ENCODE peak calls at places on chromosome 5, in nine cellular contexts. One of them, this sample, is unnamed.

GRCh38 chr5:15014809-15015208 is 143.2 kb upstream of the ANKH start:
- DNase-seq in heart right ventricle: no peak
- DNase-seq in keratinocyte: no peak
- DNase-seq in cardiac muscle cell: no peak
- DNase-seq in hepatocyte: peak; percentile 62
- DNase-seq in lower lobe of right lung: no peak
- DNase-seq in NT2/D1: no peak
- DNase-seq in tibial artery: no peak
- DNase-seq in skeletal muscle cell: no peak
- DNase-seq in this sample: no peak

GRCh38 chr5:137393196-137393993 is 105.7 kb downstream of the SPOCK1 start:
- DNase-seq in heart right ventricle: no peak
- DNase-seq in keratinocyte: peak; percentile 21
- DNase-seq in cardiac muscle cell: no peak
- DNase-seq in hepatocyte: no peak
- DNase-seq in lower lobe of right lung: no peak
- DNase-seq in NT2/D1: no peak
- DNase-seq in tibial artery: no peak
- DNase-seq in skeletal muscle cell: no peak
- DNase-seq in this sample: no peak

GRCh38 chr5:161051920-161052500 is 200.0 kb upstream of the ATP10B start:
- DNase-seq in heart right ventricle: no peak
- DNase-seq in keratinocyte: no peak
- DNase-seq in cardiac muscle cell: no peak
- DNase-seq in hepatocyte: no peak
- DNase-seq in lower lobe of right lung: no peak
- DNase-seq in NT2/D1: no peak
- DNase-seq in tibial artery: no peak
- DNase-seq in skeletal muscle cell: no peak
- DNase-seq in this sample: no peak

GRCh38 chr5:179393078-179393477 is 47.8 kb upstream of the ADAMTS2 start:
- DNase-seq in heart right ventricle: no peak
- DNase-seq in keratinocyte: no peak
- DNase-seq in cardiac muscle cell: no peak
- DNase-seq in hepatocyte: no peak
- DNase-seq in lower lobe of right lung: no peak
- DNase-seq in NT2/D1: no peak
- DNase-seq in tibial artery: no peak
- DNase-seq in skeletal muscle cell: peak; percentile 20
- DNase-seq in this sample: no peak

GRCh38 chr5:15938961-15939360 is 240.6 kb downstream of the MARCHF11 start:
- DNase-seq in heart right ventricle: no peak
- DNase-seq in keratinocyte: no peak
- DNase-seq in cardiac muscle cell: no peak
- DNase-seq in hepatocyte: no peak
- DNase-seq in lower lobe of right lung: no peak
- DNase-seq in NT2/D1: no peak
- DNase-seq in tibial artery: no peak
- DNase-seq in skeletal muscle cell: peak; percentile 58
- DNase-seq in this sample: no peak

GRCh38 chr5:7756453-7756852 is 94.5 kb downstream of the CFAP90 start:
- DNase-seq in heart right ventricle: no peak
- DNase-seq in keratinocyte: no peak
- DNase-seq in cardiac muscle cell: no peak
- DNase-seq in hepatocyte: no peak
- DNase-seq in lower lobe of right lung: no peak
- DNase-seq in NT2/D1: no peak
- DNase-seq in tibial artery: peak; percentile 69
- DNase-seq in skeletal muscle cell: no peak
- DNase-seq in this sample: no peak

GRCh38 chr5:116145416-116145815 is 60.6 kb downstream of the COMMD10 start:
- DNase-seq in heart right ventricle: no peak
- DNase-seq in keratinocyte: no peak
- DNase-seq in cardiac muscle cell: no peak
- DNase-seq in hepatocyte: no peak
- DNase-seq in lower lobe of right lung: no peak
- DNase-seq in NT2/D1: no peak
- DNase-seq in tibial artery: no peak
- DNase-seq in skeletal muscle cell: no peak
- DNase-seq in this sample: no peak

GRCh38 chr5:176501333-176501732 is 35.9 kb downstream of the RNF44 start:
- DNase-seq in heart right ventricle: no peak
- DNase-seq in keratinocyte: no peak
- DNase-seq in cardiac muscle cell: no peak
- DNase-seq in hepatocyte: peak; percentile 18
- DNase-seq in lower lobe of right lung: no peak
- DNase-seq in NT2/D1: no peak
- DNase-seq in tibial artery: no peak
- DNase-seq in skeletal muscle cell: peak; percentile 73
- DNase-seq in this sample: no peak

GRCh38 chr5:165894916-165895315 is 2389.5 kb downstream of the MAT2B start:
- DNase-seq in heart right ventricle: no peak
- DNase-seq in keratinocyte: no peak
- DNase-seq in cardiac muscle cell: no peak
- DNase-seq in hepatocyte: peak; percentile 13
- DNase-seq in lower lobe of right lung: no peak
- DNase-seq in NT2/D1: no peak
- DNase-seq in tibial artery: no peak
- DNase-seq in skeletal muscle cell: no peak
- DNase-seq in this sample: no peak

GRCh38 chr5:120476063-120476462 is 12.0 kb downstream of the PRR16 start:
- DNase-seq in heart right ventricle: no peak
- DNase-seq in keratinocyte: no peak
- DNase-seq in cardiac muscle cell: no peak
- DNase-seq in hepatocyte: no peak
- DNase-seq in lower lobe of right lung: no peak
- DNase-seq in NT2/D1: no peak
- DNase-seq in tibial artery: no peak
- DNase-seq in skeletal muscle cell: no peak
- DNase-seq in this sample: no peak

GRCh38 chr5:132057498-132058255 is 2.8 kb upstream of the IL3 start:
- DNase-seq in heart right ventricle: no peak
- DNase-seq in keratinocyte: no peak
- DNase-seq in cardiac muscle cell: no peak
- DNase-seq in hepatocyte: no peak
- DNase-seq in lower lobe of right lung: peak; percentile 24
- DNase-seq in NT2/D1: no peak
- DNase-seq in tibial artery: no peak
- DNase-seq in skeletal muscle cell: no peak
- DNase-seq in this sample: peak; percentile 38

DNA sequence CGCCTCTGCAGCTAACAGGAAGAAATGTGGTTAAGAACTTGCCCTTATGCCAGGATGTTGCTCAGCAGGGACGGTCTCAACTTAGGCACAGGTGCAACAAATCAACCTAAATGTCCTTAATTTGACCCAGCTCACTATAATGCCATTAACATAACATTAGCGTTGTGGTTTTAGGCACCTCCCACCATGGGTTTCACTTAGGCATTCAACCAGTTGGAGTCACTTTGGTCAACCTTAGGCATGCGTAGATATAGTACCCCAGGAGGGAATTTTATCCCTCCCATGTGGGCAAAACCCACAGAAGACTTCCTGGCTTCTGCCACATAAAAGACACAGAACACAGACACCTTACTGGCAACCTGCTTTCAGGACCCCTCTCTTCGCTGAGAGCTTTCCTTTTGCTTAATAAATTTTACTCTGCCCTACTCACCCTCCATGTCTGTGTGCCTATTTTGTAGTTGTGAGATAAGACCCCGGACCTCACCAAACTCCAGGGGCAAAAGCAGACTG is 8.7 kb upstream of the ERAP1 start:
- DNase-seq in heart right ventricle: no peak
- DNase-seq in keratinocyte: no peak
- DNase-seq in cardiac muscle cell: no peak
- DNase-seq in hepatocyte: no peak
- DNase-seq in lower lobe of right lung: no peak
- DNase-seq in NT2/D1: no peak
- DNase-seq in tibial artery: no peak
- DNase-seq in skeletal muscle cell: no peak
- DNase-seq in this sample: no peak
- H3K4me3 ChIP-seq in heart right ventricle: no peak overlapping the region
- H3K4me3 ChIP-seq in keratinocyte: no peak overlapping the region
- H3K4me3 ChIP-seq in cardiac muscle cell: no peak overlapping the region
- H3K4me3 ChIP-seq in hepatocyte: no peak overlapping the region
- H3K4me3 ChIP-seq in lower lobe of right lung: peak overlapping the region; percentile 4
- H3K4me3 ChIP-seq in NT2/D1: no peak overlapping the region
- H3K4me3 ChIP-seq in tibial artery: no peak overlapping the region
- H3K4me3 ChIP-seq in skeletal muscle cell: no peak overlapping the region
- H3K4me3 ChIP-seq in this sample: no peak overlapping the region

GRCh38 chr5:139482050-139482889 is at the start of gene STING1:
- DNase-seq in heart right ventricle: peak; percentile 71
- DNase-seq in keratinocyte: peak; percentile 76
- DNase-seq in cardiac muscle cell: peak; percentile 48
- DNase-seq in hepatocyte: peak; percentile 86
- DNase-seq in lower lobe of right lung: peak; percentile 91
- DNase-seq in NT2/D1: no peak
- DNase-seq in tibial artery: peak; percentile 87
- DNase-seq in skeletal muscle cell: peak; percentile 91
- DNase-seq in this sample: peak; percentile 93
- H3K4me3 ChIP-seq in heart right ventricle: peak within 1 kb of the TSS; percentile 58
- H3K4me3 ChIP-seq in keratinocyte: peak within 1 kb of the TSS; percentile 73
- H3K4me3 ChIP-seq in cardiac muscle cell: peak within 1 kb of the TSS; percentile 5
- H3K4me3 ChIP-seq in hepatocyte: no peak within 1 kb of the TSS
- H3K4me3 ChIP-seq in lower lobe of right lung: peak within 1 kb of the TSS; percentile 76
- H3K4me3 ChIP-seq in NT2/D1: no peak within 1 kb of the TSS
- H3K4me3 ChIP-seq in tibial artery: peak within 1 kb of the TSS; percentile 67
- H3K4me3 ChIP-seq in skeletal muscle cell: peak within 1 kb of the TSS; percentile 60
- H3K4me3 ChIP-seq in this sample: peak within 1 kb of the TSS; percentile 53

GRCh38 chr5:147780924-147781530 is 1.5 kb downstream of the JAKMIP2 start:
- DNase-seq in heart right ventricle: no peak
- DNase-seq in keratinocyte: no peak
- DNase-seq in cardiac muscle cell: no peak
- DNase-seq in hepatocyte: no peak
- DNase-seq in lower lobe of right lung: no peak
- DNase-seq in NT2/D1: no peak
- DNase-seq in tibial artery: no peak
- DNase-seq in skeletal muscle cell: no peak
- DNase-seq in this sample: no peak
- H3K4me3 ChIP-seq in heart right ventricle: no peak overlapping the region
- H3K4me3 ChIP-seq in keratinocyte: no peak overlapping the region
- H3K4me3 ChIP-seq in cardiac muscle cell: no peak overlapping the region
- H3K4me3 ChIP-seq in hepatocyte: no peak overlapping the region
- H3K4me3 ChIP-seq in lower lobe of right lung: no peak overlapping the region
- H3K4me3 ChIP-seq in NT2/D1: peak overlapping the region; percentile 9
- H3K4me3 ChIP-seq in tibial artery: no peak overlapping the region
- H3K4me3 ChIP-seq in skeletal muscle cell: peak overlapping the region; percentile 67
- H3K4me3 ChIP-seq in this sample: no peak overlapping the region

DNA sequence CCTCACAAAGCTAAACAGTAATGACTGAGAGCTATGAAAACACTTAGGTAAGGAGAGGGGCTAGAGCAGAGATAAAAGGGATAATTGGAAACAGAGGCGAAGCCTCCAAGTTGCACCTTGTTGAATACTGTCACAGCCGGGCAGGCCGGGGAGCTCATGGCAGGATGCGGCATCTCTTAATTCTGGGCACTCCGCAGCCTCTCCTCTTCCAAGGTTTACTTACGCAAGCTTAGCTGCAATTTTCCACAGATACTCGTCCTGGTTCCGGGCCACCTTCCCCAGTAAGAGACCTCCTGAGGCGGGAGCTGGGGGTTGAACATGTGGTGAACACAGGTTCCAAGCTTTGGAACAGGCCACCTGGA is 334.9 kb downstream of the CWC27 start:
- DNase-seq in heart right ventricle: no peak
- DNase-seq in keratinocyte: no peak
- DNase-seq in cardiac muscle cell: no peak
- DNase-seq in hepatocyte: no peak
- DNase-seq in lower lobe of right lung: no peak
- DNase-seq in NT2/D1: no peak
- DNase-seq in tibial artery: no peak
- DNase-seq in skeletal muscle cell: no peak
- DNase-seq in this sample: no peak
- H3K4me3 ChIP-seq in heart right ventricle: peak overlapping the region; percentile 71
- H3K4me3 ChIP-seq in keratinocyte: peak overlapping the region; percentile 45
- H3K4me3 ChIP-seq in cardiac muscle cell: no peak overlapping the region
- H3K4me3 ChIP-seq in hepatocyte: peak overlapping the region; percentile 20
- H3K4me3 ChIP-seq in lower lobe of right lung: peak overlapping the region; percentile 67
- H3K4me3 ChIP-seq in NT2/D1: no peak overlapping the region
- H3K4me3 ChIP-seq in tibial artery: peak overlapping the region; percentile 74
- H3K4me3 ChIP-seq in skeletal muscle cell: no peak overlapping the region
- H3K4me3 ChIP-seq in this sample: peak overlapping the region; percentile 66